ENCODE peak calls at places on chromosomes 11 and 22, in five cellular contexts. E is lung microvascular endothelial cell, B is BJ, I is T-cell, M is naive B cell. N is an unnamed sample.

GRCh38 chr11:13238879-13239514 is 38.6 kb upstream of the BMAL1 start:
- DNase-seq in B (no peak), E (peak; percentile 53), I (peak; percentile 44), M (peak; percentile 33), N (peak; percentile 37)

GRCh38 chr11:68839953-68840641 is 1.6 kb downstream of the CPT1A start:
- DNase-seq in B (no peak), E (peak; percentile 68), M (peak; percentile 23), I (no peak), N (no peak)

GRCh38 chr22:38724926-38725571 is 19.3 kb downstream of the GTPBP1 start:
- DNase-seq in I (peak; percentile 20), E (peak; percentile 65), B (no peak), M (no peak), N (no peak)

GRCh38 chr11:66976048-66976467 is 954 bp downstream of the C11orf86 start:
- DNase-seq in B (no peak), I (no peak), E (peak; percentile 17), M (no peak), N (no peak)

GRCh38 chr11:130118636-130119387 is 40.8 kb upstream of the ST14 start:
- DNase-seq in M (peak; percentile 76), I (no peak), B (no peak), E (no peak), N (no peak)

GRCh38 chr11:117313103-117313502 is 3.0 kb downstream of the BACE1 start:
- DNase-seq in E (no peak), M (no peak), B (no peak), I (no peak), N (no peak)

GRCh38 chr11:10770626-10771254 is 19.7 kb downstream of the CTR9 start:
- DNase-seq in E (peak; percentile 56), I (peak; percentile 5), B (no peak), M (peak; percentile 14), N (no peak)

GRCh38 chr11:2899080-2899783 is 13.7 kb upstream of the CDKN1C start:
- DNase-seq in E (no peak), I (no peak), B (no peak), M (no peak), N (peak; percentile 74)

GRCh38 chr22:22759371-22759770 is 115.0 kb downstream of the GGTLC2 start:
- DNase-seq in B (no peak), I (no peak), M (no peak), E (no peak), N (no peak)

GRCh38 chr11:124746621-124747243 is 5.3 kb downstream of the VSIG2 start:
- DNase-seq in I (peak; percentile 60), M (peak; percentile 80), E (peak; percentile 91), B (no peak), N (peak; percentile 55)

GRCh38 chr11:126607374-126607773 is 251.9 kb downstream of the ST3GAL4 start:
- DNase-seq in I (no peak), B (no peak), E (peak; percentile 20), M (no peak), N (peak; percentile 24)

GRCh38 chr11:29093416-29093815 is 923.4 kb downstream of the KCNA4 start:
- DNase-seq in M (no peak), B (peak; percentile 21), I (no peak), E (peak; percentile 40), N (peak; percentile 5)

GRCh38 chr11:69511358-69512015 is 30.0 kb downstream of the LINC01488 start:
- DNase-seq in M (no peak), I (no peak), B (no peak), E (no peak), N (peak; percentile 68)

GRCh38 chr11:72228844-72229231 is 4.3 kb downstream of the INPPL1 start:
- DNase-seq in E (no peak), I (no peak), B (no peak), M (no peak), N (no peak)

GRCh38 chr11:76861490-76861953 is 804 bp downstream of the ACER3 start:
- DNase-seq in I (no peak), M (no peak), B (no peak), E (peak; percentile 14), N (no peak)

GRCh38 chr22:43566021-43566420 is 154.2 kb downstream of the MPPED1 start:
- DNase-seq in E (no peak), M (no peak), I (no peak), B (no peak), N (no peak)

GRCh38 chr22:19806213-19807160 is 45.9 kb downstream of the TBX1 start:
- DNase-seq in I (no peak), B (no peak), M (no peak), E (peak; percentile 22), N (no peak)

GRCh38 chr11:133115099-133115498 is 417.2 kb downstream of the OPCML start:
- DNase-seq in I (no peak), M (no peak), E (no peak), B (no peak), N (no peak)

GRCh38 chr11:118605116-118605867 is 2.1 kb upstream of the PHLDB1 start:
- DNase-seq in M (no peak), I (no peak), B (peak; percentile 87), E (no peak), N (no peak)

GRCh38 chr11:20056109-20057054 is 103.9 kb downstream of the DBX1 start:
- DNase-seq in M (no peak), I (no peak), E (no peak), B (no peak), N (no peak)

GRCh38 chr11:48052183-48053040 is 72.1 kb downstream of the PTPRJ start:
- DNase-seq in M (no peak), I (no peak), B (no peak), E (peak; percentile 20), N (no peak)

GRCh38 chr22:17412232-17412631 is 43.0 kb downstream of the CECR2 start:
- DNase-seq in E (no peak), I (no peak), B (no peak), M (no peak), N (no peak)